ENCODE peak calls at places on chromosome 4, in nine cellular contexts. S is pons, E is K562, Z is amygdala, I is lower leg skin, J is B cell, A is NCI-H345, B is astrocyte, G is DMS79. F is an unnamed sample.

GRCh38 chr4:188941524-188942109 is 802.4 kb downstream of the TRIML1 start:
- DNase-seq in G (no peak), A (no peak), I (no peak), S (no peak), Z (no peak), E (no peak), J (no peak), B (peak; percentile 99), F (no peak)

GRCh38 chr4:4763815-4764202 is 95.7 kb upstream of the MSX1 start:
- DNase-seq in E (no peak), I (no peak), B (no peak), Z (no peak), G (no peak), A (no peak), J (no peak), S (no peak), F (no peak)

GRCh38 chr4:155974476-155974749 is 20.7 kb upstream of the CTSO start:
- DNase-seq in A (no peak), I (no peak), Z (no peak), E (no peak), G (no peak), J (no peak), S (no peak), B (no peak), F (no peak)

GRCh38 chr4:52714597-52715254 is 36.5 kb downstream of the ERVMER34-1 start:
- DNase-seq in A (no peak), I (no peak), J (no peak), G (no peak), E (no peak), B (no peak), Z (no peak), S (no peak), F (no peak)

GRCh38 chr4:176277162-176277904 is 8.3 kb upstream of the ASB5 start:
- DNase-seq in S (peak; percentile 66), E (peak; percentile 65), J (peak; percentile 6), I (no peak), A (peak; percentile 56), G (peak; percentile 2), B (peak; percentile 36), Z (no peak), F (no peak)

GRCh38 chr4:141609243-141609642 is 27.1 kb upstream of the IL15 start:
- DNase-seq in A (no peak), J (no peak), G (no peak), Z (no peak), S (no peak), B (no peak), E (no peak), I (no peak), F (no peak)

GRCh38 chr4:184424279-184424678 is 50.1 kb downstream of the IRF2 start:
- DNase-seq in A (no peak), Z (no peak), J (no peak), G (no peak), B (no peak), E (no peak), I (no peak), S (no peak), F (no peak)

GRCh38 chr4:128675083-128675482 is 134.4 kb upstream of the JADE1 start:
- DNase-seq in E (no peak), I (no peak), J (peak; percentile 36), B (no peak), S (peak; percentile 53), G (no peak), A (no peak), Z (no peak), F (no peak)

GRCh38 chr4:10173754-10174749 is 57.5 kb upstream of the WDR1 start:
- DNase-seq in A (peak; percentile 31), G (peak; percentile 73), Z (no peak), I (no peak), B (no peak), S (no peak), E (no peak), J (no peak), F (no peak)

GRCh38 chr4:1345905-1346780 is 865 bp upstream of the UVSSA start:
- DNase-seq in G (no peak), S (no peak), J (peak; percentile 56), E (peak; percentile 63), I (peak; percentile 27), Z (peak; percentile 43), B (no peak), A (peak; percentile 19), F (no peak)

GRCh38 chr4:17762705-17763104 is 18.7 kb downstream of the FAM184B start:
- DNase-seq in S (peak; percentile 20), J (no peak), E (peak; percentile 37), Z (no peak), B (peak; percentile 24), I (no peak), A (peak; percentile 21), G (no peak), F (no peak)

GRCh38 chr4:62816566-62816965 is 1592.7 kb downstream of the TECRL start:
- DNase-seq in Z (no peak), S (no peak), A (no peak), J (no peak), G (no peak), E (no peak), B (no peak), I (no peak), F (peak; percentile 82)

GRCh38 chr4:142883433-142883832 is 37.3 kb upstream of the INPP4B start:
- DNase-seq in Z (no peak), G (no peak), J (no peak), I (no peak), S (peak; percentile 28), E (no peak), B (no peak), A (no peak), F (no peak)

GRCh38 chr4:105291920-105292319 is 145.2 kb downstream of the TET2 start:
- DNase-seq in J (no peak), S (no peak), Z (no peak), A (no peak), G (no peak), B (no peak), E (no peak), I (no peak), F (no peak)

GRCh38 chr4:55028196-55028595 is 97.2 kb downstream of the KDR start:
- DNase-seq in J (no peak), G (no peak), A (no peak), E (no peak), Z (no peak), I (no peak), S (no peak), B (no peak), F (no peak)

GRCh38 chr4:102815981-102816380 is 11.4 kb downstream of the UBE2D3 start:
- DNase-seq in A (no peak), G (no peak), J (no peak), Z (no peak), B (peak; percentile 93), S (no peak), E (no peak), I (no peak), F (no peak)

GRCh38 chr4:154491341-154491679 is 289 bp downstream of the DCHS2 start:
- DNase-seq in G (no peak), J (peak; percentile 44), Z (no peak), I (no peak), S (peak; percentile 21), B (peak; percentile 4), E (no peak), A (no peak), F (no peak)

GRCh38 chr4:119041951-119042560 is 93.6 kb upstream of the MYOZ2 start:
- DNase-seq in I (peak; percentile 52), B (peak; percentile 49), Z (no peak), E (peak; percentile 57), G (peak; percentile 1), J (peak; percentile 76), A (peak; percentile 58), S (peak; percentile 88), F (no peak)

GRCh38 chr4:57308301-57308700 is 198.1 kb upstream of the IGFBP7 start:
- DNase-seq in G (no peak), J (no peak), E (no peak), S (no peak), B (no peak), Z (no peak), A (no peak), I (no peak), F (no peak)

GRCh38 chr4:145098675-145099037 is 545 bp downstream of the ABCE1 start:
- DNase-seq in E (peak; percentile 56), J (no peak), I (peak; percentile 30), G (no peak), Z (peak; percentile 10), S (peak; percentile 71), B (peak; percentile 64), A (peak; percentile 31), F (no peak)

GRCh38 chr4:54378461-54378860 is 149.4 kb downstream of the PDGFRA start:
- DNase-seq in I (no peak), B (no peak), G (no peak), Z (no peak), A (no peak), J (no peak), E (no peak), S (no peak), F (no peak)

GRCh38 chr4:93384897-93385296 is 443.7 kb upstream of the ATOH1 start:
- DNase-seq in J (no peak), G (no peak), A (no peak), S (no peak), B (peak; percentile 44), I (no peak), Z (no peak), E (no peak), F (no peak)

GRCh38 chr4:182649698-182650477 is 267.3 kb downstream of the DCTD start:
- DNase-seq in A (no peak), S (no peak), B (peak; percentile 51), Z (no peak), J (no peak), G (no peak), I (no peak), E (no peak), F (no peak)